ENCODE peak calls at places on chromosomes 3 and 15, in four cellular contexts. One of them, this sample, is unnamed.

GRCh38 chr15:100862162-100862561 is 17.5 kb upstream of the ALDH1A3 start:
- DNase-seq in K562: no peak
- DNase-seq in HepG2: no peak
- DNase-seq in GM12878: no peak
- DNase-seq in this sample: no peak

GRCh38 chr3:15923640-15924405 is 126.0 kb upstream of the ANKRD28 start:
- DNase-seq in K562: peak
- DNase-seq in HepG2: no peak
- DNase-seq in GM12878: no peak
- DNase-seq in this sample: no peak

GRCh38 chr15:101404245-101404644 is 85.3 kb downstream of the PCSK6 start:
- DNase-seq in K562: no peak
- DNase-seq in HepG2: no peak
- DNase-seq in GM12878: no peak
- DNase-seq in this sample: no peak

GRCh38 chr15:85496551-85497545 is 116.4 kb downstream of the AKAP13 start:
- DNase-seq in K562: no peak
- DNase-seq in HepG2: peak
- DNase-seq in GM12878: no peak
- DNase-seq in this sample: no peak

GRCh38 chr3:134621824-134622223 is 29.0 kb downstream of the KY start:
- DNase-seq in K562: no peak
- DNase-seq in HepG2: no peak
- DNase-seq in GM12878: no peak
- DNase-seq in this sample: no peak

GRCh38 chr15:51865291-51865690 is 35.8 kb downstream of the TMOD3 start:
- DNase-seq in K562: no peak
- DNase-seq in HepG2: no peak
- DNase-seq in GM12878: no peak
- DNase-seq in this sample: no peak

GRCh38 chr15:66105286-66105984 is 148.1 kb downstream of the MEGF11 start:
- DNase-seq in K562: no peak
- DNase-seq in HepG2: no peak
- DNase-seq in GM12878: no peak
- DNase-seq in this sample: no peak

GRCh38 chr3:146655333-146655996 is 50.3 kb upstream of the PLSCR5 start:
- DNase-seq in K562: no peak
- DNase-seq in HepG2: peak
- DNase-seq in GM12878: no peak
- DNase-seq in this sample: no peak

GRCh38 chr3:95302044-95302443 is 1239.2 kb downstream of the NSUN3 start:
- DNase-seq in K562: no peak
- DNase-seq in HepG2: peak
- DNase-seq in GM12878: no peak
- DNase-seq in this sample: no peak

GRCh38 chr3:143329567-143330164 is 210.1 kb downstream of the CHST2 start:
- DNase-seq in K562: no peak
- DNase-seq in HepG2: peak
- DNase-seq in GM12878: no peak
- DNase-seq in this sample: no peak

GRCh38 chr15:25810631-25811077 is 52.5 kb downstream of the ATP10A start:
- DNase-seq in K562: no peak
- DNase-seq in HepG2: no peak
- DNase-seq in GM12878: no peak
- DNase-seq in this sample: no peak
- TF ChIP-seq CHD2 in K562: no peak
- TF ChIP-seq CHD2 in HepG2: no peak
- TF ChIP-seq CHD2 in GM12878: no peak
- TF ChIP-seq CHD2 in this sample: no peak

GRCh38 chr15:72092691-72093090 is 25.3 kb downstream of the MYO9A start:
- DNase-seq in K562: no peak
- DNase-seq in HepG2: no peak
- DNase-seq in GM12878: no peak
- DNase-seq in this sample: no peak
- TF ChIP-seq ATF2 in K562: no peak
- TF ChIP-seq ATF2 in HepG2: no peak
- TF ChIP-seq ATF2 in GM12878: no peak
- TF ChIP-seq ATF2 in this sample: no peak

GRCh38 chr3:159273608-159274007 is 471.8 kb downstream of the MFSD1 start:
- DNase-seq in K562: no peak
- DNase-seq in HepG2: peak
- DNase-seq in GM12878: no peak
- DNase-seq in this sample: peak
- TF ChIP-seq CHD2 in K562: no peak
- TF ChIP-seq CHD2 in HepG2: no peak
- TF ChIP-seq CHD2 in GM12878: no peak
- TF ChIP-seq CHD2 in this sample: no peak

GRCh38 chr3:55483196-55484095 is 3.7 kb downstream of the WNT5A start:
- DNase-seq in K562: no peak
- DNase-seq in HepG2: no peak
- DNase-seq in GM12878: no peak
- DNase-seq in this sample: no peak

GRCh38 chr3:55484191-55484644 is 2.9 kb downstream of the WNT5A start:
- DNase-seq in K562: no peak
- DNase-seq in HepG2: no peak
- DNase-seq in GM12878: no peak
- DNase-seq in this sample: no peak

GRCh38 chr3:55481918-55482495 is 5.1 kb downstream of the WNT5A start:
- DNase-seq in K562: no peak
- DNase-seq in HepG2: no peak
- DNase-seq in GM12878: no peak
- DNase-seq in this sample: no peak

GRCh38 chr3:55482496-55483195 is 4.5 kb downstream of the WNT5A start:
- DNase-seq in K562: no peak
- DNase-seq in HepG2: no peak
- DNase-seq in GM12878: no peak
- DNase-seq in this sample: no peak

GRCh38 chr3:55481067-55481917 is 5.8 kb downstream of the WNT5A start:
- DNase-seq in K562: no peak
- DNase-seq in HepG2: no peak
- DNase-seq in GM12878: no peak
- DNase-seq in this sample: no peak
- TF ChIP-seq ATF2 in K562: no peak
- TF ChIP-seq ATF2 in HepG2: no peak
- TF ChIP-seq ATF2 in GM12878: no peak
- TF ChIP-seq ATF2 in this sample: no peak

GRCh38 chr15:33757505-33758211 is 210.6 kb upstream of the CHRM5 start:
- DNase-seq in K562: no peak
- DNase-seq in HepG2: no peak
- DNase-seq in GM12878: no peak
- DNase-seq in this sample: no peak
- TF ChIP-seq CHD2 in K562: no peak
- TF ChIP-seq CHD2 in HepG2: no peak
- TF ChIP-seq CHD2 in GM12878: no peak
- TF ChIP-seq CHD2 in this sample: no peak

GRCh38 chr15:89898628-89899302 is 5.0 kb upstream of the AP3S2 start:
- DNase-seq in K562: peak
- DNase-seq in HepG2: peak
- DNase-seq in GM12878: no peak
- DNase-seq in this sample: peak
- TF ChIP-seq ATF2 in K562: no peak
- TF ChIP-seq ATF2 in HepG2: no peak
- TF ChIP-seq ATF2 in GM12878: no peak
- TF ChIP-seq ATF2 in this sample: no peak

DNA sequence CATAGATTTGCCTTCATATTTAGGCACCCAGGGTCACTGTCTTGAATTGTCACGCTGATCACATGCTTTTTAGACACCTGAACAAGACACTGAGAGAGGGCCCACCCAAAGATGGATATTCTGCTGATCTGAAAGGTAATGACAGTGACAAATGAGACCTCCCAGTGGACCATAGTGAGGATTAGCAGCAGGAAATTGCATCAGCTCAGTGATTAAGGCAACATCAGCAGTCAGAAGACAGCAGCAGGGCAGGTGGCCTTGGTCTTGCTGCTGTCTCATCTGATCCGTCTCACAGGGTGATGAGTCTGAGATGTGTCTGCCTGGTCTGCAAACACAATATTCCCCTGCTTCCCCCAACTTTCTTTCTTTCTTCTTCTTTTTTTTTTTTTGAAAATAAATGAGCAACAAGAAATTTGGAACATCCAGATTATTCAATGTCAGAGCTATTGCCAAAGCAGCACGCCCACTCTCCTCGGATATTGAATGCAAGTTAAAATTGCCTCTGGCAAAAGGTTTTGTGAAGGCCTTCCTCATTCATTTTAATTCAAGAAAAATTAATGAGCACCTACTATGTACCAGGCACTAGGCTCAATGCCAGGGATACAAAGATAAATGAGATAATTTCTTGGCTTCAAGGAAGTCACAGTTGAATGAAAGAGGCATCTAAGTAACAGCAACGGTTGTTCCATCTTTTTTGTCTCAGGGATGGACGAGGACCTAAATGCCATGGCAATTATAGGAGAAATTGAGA is 14.1 kb downstream of the OTOL1 start:
- DNase-seq in K562: no peak
- DNase-seq in HepG2: no peak
- DNase-seq in GM12878: no peak
- DNase-seq in this sample: no peak
- TF ChIP-seq CHD2 in K562: no peak
- TF ChIP-seq CHD2 in HepG2: no peak
- TF ChIP-seq CHD2 in GM12878: no peak
- TF ChIP-seq CHD2 in this sample: no peak